ENCODE peak calls at places on chromosomes 4 and X, in five cellular contexts. E is cardiac fibroblast, L is neural crest cell, H is choroid plexus epithelial cell, V is psoas muscle. U is an unnamed sample.

GRCh38 chrX:13482764-13483552 is 86.4 kb upstream of the EGFL6 start:
- DNase-seq in E (peak), L (no peak), H (no peak), V (no peak), U (no peak)

GRCh38 chrX:42107495-42108139 is 184.3 kb upstream of the CASK start:
- DNase-seq in E (no peak), L (no peak), H (no peak), V (no peak), U (no peak)

GRCh38 chrX:120566817-120567216 is 6.1 kb upstream of the CUL4B start:
- DNase-seq in E (no peak), L (no peak), H (no peak), V (no peak), U (no peak)

GRCh38 chr4:67292649-67293048 is 252.7 kb downstream of the CENPC start:
- DNase-seq in E (no peak), L (no peak), H (no peak), V (no peak), U (no peak)

GRCh38 chr4:1711055-1711905 is 839 bp downstream of the SLBP start:
- DNase-seq in E (peak), L (no peak), H (peak), V (peak), U (peak)

GRCh38 chr4:135840781-135841180 is 1639.2 kb upstream of the PABPC4L start:
- DNase-seq in E (no peak), L (no peak), H (no peak), V (no peak), U (no peak)

GRCh38 chr4:120517966-120518365 is 404.6 kb downstream of the PRDM5 start:
- DNase-seq in E (peak), L (no peak), H (peak), V (no peak), U (no peak)

GRCh38 chrX:123860983-123861382 is 1.1 kb downstream of the XIAP start:
- DNase-seq in E (peak), L (no peak), H (peak), V (no peak), U (no peak)

GRCh38 chr4:62797221-62797620 is 1597.1 kb downstream of the ADGRL3 start:
- DNase-seq in E (no peak), L (no peak), H (no peak), V (no peak), U (no peak)

GRCh38 chrX:10512258-10512657 is 108.1 kb downstream of the MID1 start:
- DNase-seq in E (peak), L (no peak), H (peak), V (no peak), U (no peak)

GRCh38 chr4:8181844-8182243 is 17.2 kb upstream of the SH3TC1 start:
- DNase-seq in E (no peak), L (no peak), H (no peak), V (no peak), U (no peak)

GRCh38 chr4:143375326-143376073 is 38.8 kb downstream of the GAB1 start:
- DNase-seq in E (peak), L (no peak), H (peak), V (no peak), U (peak)

GRCh38 chrX:148051973-148052372 is 70.8 kb downstream of the FMR1NB start:
- DNase-seq in E (no peak), L (no peak), H (no peak), V (no peak), U (no peak)

GRCh38 chr4:47704693-47705325 is 133.1 kb downstream of the CORIN start:
- DNase-seq in E (peak), L (peak), H (peak), V (no peak), U (peak)

GRCh38 chr4:156547439-156547838 is 424.2 kb downstream of the PDGFC start:
- DNase-seq in E (peak), L (no peak), H (peak), V (no peak), U (no peak)

GRCh38 chr4:171650543-171650942 is 162.7 kb upstream of the GALNTL6 start:
- DNase-seq in E (no peak), L (peak), H (no peak), V (no peak), U (peak)
- TF ChIP-seq CTCF in E (no peak), L (no peak), H (no peak), V (no peak), U (peak)

GRCh38 chr4:151643564-151643963 is 117.2 kb downstream of the GATB start:
- DNase-seq in E (no peak), L (no peak), H (no peak), V (no peak), U (no peak)

GRCh38 chr4:151649461-151649860 is 111.3 kb downstream of the GATB start:
- DNase-seq in E (peak), L (no peak), H (no peak), V (no peak), U (no peak)

GRCh38 chr4:151644625-151645024 is 116.2 kb downstream of the GATB start:
- DNase-seq in E (no peak), L (peak), H (no peak), V (no peak), U (peak)

GRCh38 chr4:151641983-151642382 is 118.8 kb downstream of the GATB start:
- DNase-seq in E (no peak), L (no peak), H (no peak), V (no peak), U (no peak)

DNA sequence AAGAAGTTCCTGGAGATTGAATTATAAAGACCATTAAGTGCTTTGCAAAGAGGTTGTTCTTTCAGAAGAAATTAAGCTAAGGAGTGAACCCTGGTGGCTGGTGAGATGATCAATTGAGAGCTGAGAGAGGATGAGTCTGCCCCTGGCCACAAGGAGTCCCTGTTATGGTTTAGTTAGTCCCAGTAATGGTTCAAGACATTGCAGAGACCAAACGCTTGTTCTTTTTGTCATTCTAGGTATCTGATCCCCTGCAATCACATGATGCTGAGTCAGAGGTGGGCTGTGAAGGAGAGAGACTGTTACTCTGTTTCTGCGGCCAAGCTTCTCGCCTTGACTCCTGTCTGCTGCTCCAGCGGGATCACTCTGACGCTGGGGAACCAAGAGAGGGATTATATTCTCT is 114.5 kb downstream of the GATB start:
- DNase-seq in E (peak), L (no peak), H (no peak), V (no peak), U (no peak)
- TF ChIP-seq CTCF in E (no peak), L (no peak), H (peak), V (no peak), U (no peak)

DNA sequence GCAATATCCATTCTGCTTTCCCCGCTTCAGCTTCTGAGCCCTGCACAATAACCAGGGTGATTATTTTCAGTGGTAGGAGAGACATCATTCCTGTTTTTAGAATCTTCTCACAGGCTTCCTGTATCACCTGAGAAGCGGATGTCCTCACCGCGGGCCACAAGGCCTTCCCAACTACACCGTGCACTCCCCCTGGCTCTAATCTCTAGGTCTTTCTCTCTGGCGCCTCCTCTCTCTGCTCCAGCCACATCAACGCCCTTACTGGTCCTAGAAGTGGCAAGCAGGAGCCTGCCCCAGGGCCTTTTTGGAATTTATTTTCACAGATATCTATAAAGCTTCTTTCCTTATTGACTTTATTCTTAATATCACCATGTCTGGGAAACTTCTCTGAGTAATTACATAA is 675.2 kb upstream of the FRG1 start:
- DNase-seq in E (no peak), L (no peak), H (no peak), V (no peak), U (no peak)
- TF ChIP-seq CTCF in E (no peak), L (no peak), H (no peak), V (no peak), U (no peak)

GRCh38 chr4:32042486-32042885 is 1322.3 kb downstream of the PCDH7 start:
- DNase-seq in E (no peak), L (no peak), H (peak), V (no peak), U (no peak)
- TF ChIP-seq CTCF in E (no peak), L (no peak), H (peak), V (no peak), U (no peak)

GRCh38 chrX:66731398-66731797 is 92.5 kb upstream of the EDA2R start:
- DNase-seq in E (peak), L (no peak), H (peak), V (no peak), U (no peak)
- TF ChIP-seq CTCF in E (peak), L (peak), H (peak), V (no peak), U (peak)

DNA sequence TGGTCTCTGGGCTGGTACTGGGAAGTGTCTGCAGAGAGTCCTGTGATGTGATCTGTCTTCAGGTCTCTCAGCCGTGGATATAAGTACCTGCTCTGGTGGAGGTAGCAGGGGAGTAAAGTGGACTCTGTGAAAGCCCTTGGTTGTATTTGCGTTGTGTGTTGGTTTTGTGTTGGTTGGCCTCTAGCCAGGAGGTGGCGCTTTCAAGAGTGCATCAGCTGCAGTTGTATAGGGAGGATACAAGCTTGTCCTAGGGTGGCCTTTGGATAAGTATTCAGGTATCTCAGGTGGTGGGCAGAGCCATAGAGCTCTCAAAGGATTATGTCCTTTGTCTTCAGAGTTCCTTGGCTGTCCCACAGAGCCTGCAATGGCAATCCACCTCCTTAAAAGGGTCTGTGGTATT is 111.6 kb downstream of the MAGEB17 start:
- DNase-seq in E (no peak), L (no peak), H (no peak), V (no peak), U (no peak)
- TF ChIP-seq CTCF in E (no peak), L (no peak), H (no peak), V (no peak), U (no peak)

GRCh38 chr4:24914460-24914859 is 1.6 kb upstream of the CCDC149 start:
- DNase-seq in E (peak), L (no peak), H (no peak), V (no peak), U (no peak)

GRCh38 chr4:24912252-24913098 is at the start of gene CCDC149:
- DNase-seq in E (peak), L (peak), H (peak), V (peak), U (peak)

GRCh38 chr4:24917076-24917856 is 4.4 kb upstream of the CCDC149 start:
- DNase-seq in E (no peak), L (no peak), H (no peak), V (no peak), U (no peak)

GRCh38 chr4:24913099-24913445 is 230 bp upstream of the CCDC149 start:
- DNase-seq in E (no peak), L (no peak), H (no peak), V (no peak), U (no peak)

DNA sequence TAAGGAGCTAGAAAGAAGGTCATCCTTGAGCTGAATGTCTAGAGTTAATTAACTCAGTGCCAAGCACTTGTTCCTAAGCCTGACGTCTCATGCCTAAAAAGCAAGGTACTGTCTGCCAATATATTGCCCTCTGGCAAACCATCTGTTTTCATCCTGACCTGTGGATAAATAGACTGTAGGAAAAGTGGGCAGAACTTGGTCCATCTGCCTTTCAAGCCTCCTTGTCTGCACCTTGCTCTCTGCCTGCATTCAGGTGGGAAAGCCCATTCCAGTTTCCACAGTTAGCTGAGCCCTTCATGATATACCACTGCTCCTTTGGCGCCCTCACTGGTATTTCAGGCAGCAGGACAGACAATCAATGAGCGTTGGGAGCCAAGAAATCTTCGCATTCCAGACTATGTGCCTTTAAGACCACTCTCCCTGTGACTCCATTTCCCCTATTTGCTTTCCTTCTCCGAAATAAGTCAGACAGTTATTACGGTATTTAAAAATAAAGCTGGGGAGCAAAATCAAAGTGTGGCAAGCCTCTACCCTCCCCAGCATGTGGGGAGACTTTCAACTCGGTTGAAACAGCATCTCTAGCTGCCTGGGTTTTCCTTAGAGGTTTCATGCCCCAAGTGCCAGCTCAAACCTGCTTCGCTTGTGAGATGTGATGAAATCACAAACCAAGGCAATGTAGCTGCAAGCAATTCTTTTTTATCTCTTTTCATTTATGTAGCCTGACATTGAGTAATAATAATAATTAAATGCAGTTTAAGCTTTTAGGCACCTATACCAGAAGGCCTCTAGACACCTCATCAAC is 2.5 kb upstream of the CCDC149 start:
- DNase-seq in E (peak), L (no peak), H (peak), V (no peak), U (no peak)
- TF ChIP-seq CTCF in E (no peak), L (no peak), H (peak), V (no peak), U (no peak)

GRCh38 chrX:106619797-106620196 is 8.0 kb downstream of the RADX start:
- DNase-seq in E (peak), L (no peak), H (peak), V (no peak), U (no peak)
- TF ChIP-seq CTCF in E (peak), L (peak), H (peak), V (peak), U (no peak)

GRCh38 chrX:34879876-34880275 is 62.7 kb upstream of the FAM47B start:
- DNase-seq in E (no peak), L (no peak), H (no peak), V (no peak), U (no peak)

GRCh38 chrX:34879361-34879760 is 63.2 kb upstream of the FAM47B start:
- DNase-seq in E (no peak), L (no peak), H (peak), V (no peak), U (no peak)

GRCh38 chrX:34881671-34882070 is 60.9 kb upstream of the FAM47B start:
- DNase-seq in E (no peak), L (no peak), H (no peak), V (no peak), U (no peak)

GRCh38 chrX:34877451-34877850 is 65.1 kb upstream of the FAM47B start:
- DNase-seq in E (peak), L (no peak), H (peak), V (no peak), U (no peak)

DNA sequence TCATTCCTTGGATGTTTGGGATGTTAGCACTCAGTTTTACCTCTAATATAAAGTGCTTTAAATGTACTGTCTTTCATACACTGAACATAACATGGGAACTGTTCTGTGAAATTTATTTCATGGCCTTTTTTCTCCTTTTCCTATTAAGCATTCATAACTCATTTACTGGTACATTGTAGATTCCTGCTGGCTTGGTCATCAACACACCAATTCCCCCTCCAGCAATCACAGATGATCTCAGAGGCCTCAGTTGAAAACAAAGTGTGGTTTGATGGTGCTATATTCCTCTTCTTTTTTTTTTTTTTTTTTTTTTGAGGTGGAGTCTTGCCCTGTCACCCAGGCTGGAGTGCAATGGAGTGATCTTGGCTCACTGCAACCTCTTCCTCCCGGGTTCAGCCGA is 61.9 kb upstream of the FAM47B start:
- DNase-seq in E (peak), L (no peak), H (peak), V (no peak), U (no peak)
- TF ChIP-seq CTCF in E (no peak), L (no peak), H (no peak), V (no peak), U (no peak)

GRCh38 chrX:134294548-134294947 is 57.6 kb downstream of the CCDC160 start:
- DNase-seq in E (peak), L (no peak), H (peak), V (no peak), U (no peak)
- TF ChIP-seq CTCF in E (peak), L (peak), H (peak), V (no peak), U (no peak)